ENCODE peak calls at places on chromosomes 5 and 9, in ten cellular contexts. M, A, H, D, T, S, B, Y, X and Z are unnamed samples.
A peak's percentile ranks its signal among the peaks of the same experiment; 100 is the strongest.

GRCh38 chr5:172312286-172312685 is 28.7 kb upstream of the UBTD2 start:
- DNase-seq in M (no peak), A (no peak), H (no peak), D (no peak), T (no peak), S (no peak), B (no peak), Y (no peak), X (no peak), Z (no peak)

GRCh38 chr5:151155777-151156731 is 1.5 kb downstream of the ANXA6 start:
- DNase-seq in M (peak; percentile 68), A (no peak), H (no peak), D (no peak), T (no peak), S (no peak), B (no peak), Y (peak; percentile 36), X (peak; percentile 16), Z (peak; percentile 32)

GRCh38 chr5:56525117-56525516 is 290.2 kb upstream of the MAP3K1 start:
- DNase-seq in M (peak; percentile 42), A (no peak), H (no peak), D (no peak), T (no peak), S (no peak), B (no peak), Y (no peak), X (no peak), Z (no peak)

GRCh38 chr9:120563044-120563443 is 16.9 kb downstream of the CDK5RAP2 start:
- DNase-seq in M (no peak), A (no peak), H (no peak), D (no peak), T (no peak), S (no peak), B (no peak), Y (no peak), X (no peak), Z (no peak)

GRCh38 chr5:130954336-130954735 is 210.7 kb downstream of the HINT1 start:
- DNase-seq in M (no peak), A (no peak), H (no peak), D (no peak), T (no peak), S (no peak), B (no peak), Y (no peak), X (no peak), Z (no peak)

GRCh38 chr5:172939045-172939444 is 20.2 kb upstream of the RPL26L1 start:
- DNase-seq in M (peak; percentile 66), A (no peak), H (no peak), D (no peak), T (no peak), S (no peak), B (no peak), Y (no peak), X (peak; percentile 27), Z (peak; percentile 38)

GRCh38 chr5:62143268-62144229 is 162.5 kb upstream of the KIF2A start:
- DNase-seq in M (peak; percentile 56), A (no peak), H (no peak), D (no peak), T (peak; percentile 31), S (no peak), B (no peak), Y (no peak), X (no peak), Z (peak; percentile 31)

GRCh38 chr5:90932052-90932699 is 373.6 kb downstream of the ADGRV1 start:
- DNase-seq in M (peak; percentile 63), A (no peak), H (peak; percentile 21), D (no peak), T (peak; percentile 19), S (peak; percentile 2), B (peak; percentile 0), Y (peak; percentile 47), X (peak; percentile 54), Z (peak; percentile 39)

GRCh38 chr5:138716456-138716924 is 36.7 kb upstream of the CTNNA1 start:
- DNase-seq in M (peak; percentile 39), A (no peak), H (no peak), D (no peak), T (no peak), S (no peak), B (no peak), Y (no peak), X (no peak), Z (peak; percentile 81)

GRCh38 chr5:81708889-81709288 is 42.0 kb downstream of the SSBP2 start:
- DNase-seq in M (no peak), A (no peak), H (no peak), D (no peak), T (no peak), S (no peak), B (no peak), Y (no peak), X (no peak), Z (no peak)

GRCh38 chr5:172453986-172454354 is 355 bp downstream of the SH3PXD2B start:
- DNase-seq in M (peak; percentile 41), A (no peak), H (no peak), D (no peak), T (no peak), S (no peak), B (no peak), Y (no peak), X (peak; percentile 62), Z (no peak)

GRCh38 chr9:7111413-7111812 is 353.6 kb downstream of the KDM4C start:
- DNase-seq in M (no peak), A (no peak), H (no peak), D (no peak), T (no peak), S (no peak), B (no peak), Y (no peak), X (no peak), Z (no peak)